ENCODE peak calls at places on chromosomes 7 and 10, in five cellular contexts. I is tibial nerve; Y is stimulated activated CD4-positive, alpha-beta T cell treated with anti-CD3 and anti-CD28 coated beads, Interleukin-4, amount 100 ng/mL, for 48 hours; Q is fibroblast of the conjunctiva; N is stomach. F is an unnamed sample.

GRCh38 chr7:151088019-151088855 is 2.0 kb downstream of the AGAP3 start:
- DNase-seq in I (no peak), Y (no peak), Q (no peak), N (no peak), F (no peak)

GRCh38 chr7:137987563-137987962 is 14.3 kb downstream of the CREB3L2 start:
- DNase-seq in I (no peak), Y (no peak), Q (no peak), N (no peak), F (no peak)

GRCh38 chr7:128105228-128106022 is 74.2 kb upstream of the LRRC4 start:
- DNase-seq in I (no peak), Y (no peak), Q (no peak), N (no peak), F (no peak)

GRCh38 chr7:23654508-23654907 is 25.5 kb upstream of the FAM221A start:
- DNase-seq in I (no peak), Y (no peak), Q (no peak), N (peak), F (peak)

GRCh38 chr7:102280521-102280920 is 6.1 kb upstream of the SH2B2 start:
- DNase-seq in I (no peak), Y (no peak), Q (no peak), N (no peak), F (no peak)

GRCh38 chr10:28620251-28620650 is 57.1 kb upstream of the BAMBI start:
- DNase-seq in I (no peak), Y (no peak), Q (no peak), N (no peak), F (no peak)

GRCh38 chr10:78408671-78409472 is 375.2 kb downstream of the RPS24 start:
- DNase-seq in I (peak), Y (no peak), Q (no peak), N (peak), F (peak)

GRCh38 chr10:28581916-28582315 is 49.0 kb downstream of the WAC start:
- DNase-seq in I (no peak), Y (no peak), Q (no peak), N (no peak), F (no peak)

GRCh38 chr7:102220929-102221850 is 65.5 kb upstream of the SH2B2 start:
- DNase-seq in I (no peak), Y (no peak), Q (no peak), N (no peak), F (no peak)

GRCh38 chr7:128841961-128842673 is 11.9 kb downstream of the FLNC start:
- DNase-seq in I (no peak), Y (peak), Q (no peak), N (peak), F (peak)

GRCh38 chr7:29485376-29486190 is 78.1 kb upstream of the PRR15 start:
- DNase-seq in I (no peak), Y (no peak), Q (no peak), N (no peak), F (no peak)

GRCh38 chr10:54009672-54010071 is 791.4 kb downstream of the PCDH15 start:
- DNase-seq in I (no peak), Y (no peak), Q (no peak), N (no peak), F (no peak)

GRCh38 chr10:102644646-102645387 is 538 bp downstream of the TRIM8 start:
- DNase-seq in I (peak), Y (peak), Q (peak), N (peak), F (peak)

GRCh38 chr10:122844146-122844545 is 1.5 kb downstream of the CUZD1 start:
- DNase-seq in I (no peak), Y (no peak), Q (no peak), N (no peak), F (no peak)

GRCh38 chr7:102222445-102222844 is 64.2 kb upstream of the SH2B2 start:
- DNase-seq in I (no peak), Y (no peak), Q (no peak), N (no peak), F (no peak)

GRCh38 chr10:10797467-10797866 is 220.2 kb upstream of the CELF2 start:
- DNase-seq in I (no peak), Y (no peak), Q (no peak), N (no peak), F (no peak)

GRCh38 chr10:7960108-7960507 is 94.4 kb upstream of the GATA3 start:
- DNase-seq in I (no peak), Y (no peak), Q (no peak), N (no peak), F (no peak)

GRCh38 chr10:125883198-125883597 is 2.1 kb upstream of the DHX32 start:
- DNase-seq in I (no peak), Y (no peak), Q (no peak), N (no peak), F (no peak)

GRCh38 chr7:151167197-151167911 is at the start of gene GBX1:
- DNase-seq in I (no peak), Y (no peak), Q (no peak), N (peak), F (no peak)

GRCh38 chr10:131018886-131019500 is 292.5 kb downstream of the TCERG1L start:
- DNase-seq in I (no peak), Y (no peak), Q (no peak), N (no peak), F (no peak)

GRCh38 chr10:72126184-72126871 is 38.0 kb upstream of the SPOCK2 start:
- DNase-seq in I (no peak), Y (no peak), Q (peak), N (no peak), F (no peak)

GRCh38 chr10:89837173-89838001 is 136.0 kb downstream of the KIF20B start:
- DNase-seq in I (peak), Y (no peak), Q (no peak), N (peak), F (peak)

GRCh38 chr10:123496336-123496735 is 169.8 kb upstream of the GPR26 start:
- DNase-seq in I (no peak), Y (no peak), Q (no peak), N (no peak), F (no peak)

GRCh38 chr10:54133201-54133600 is 667.8 kb downstream of the PCDH15 start:
- DNase-seq in I (no peak), Y (no peak), Q (no peak), N (no peak), F (no peak)

GRCh38 chr10:22475857-22476600 is 130.7 kb downstream of the SPAG6 start:
- DNase-seq in I (no peak), Y (no peak), Q (no peak), N (no peak), F (peak)

GRCh38 chr10:72259491-72260214 is 14.1 kb upstream of the DDIT4 start:
- DNase-seq in I (no peak), Y (no peak), Q (peak), N (no peak), F (no peak)

GRCh38 chr10:68348265-68348741 is 15.6 kb upstream of the PBLD start:
- DNase-seq in I (no peak), Y (peak), Q (peak), N (peak), F (peak)

GRCh38 chr7:151518105-151518780 is 1.5 kb downstream of the RHEB start:
- DNase-seq in I (no peak), Y (peak), Q (no peak), N (peak), F (peak)

GRCh38 chr7:30493231-30493630 is 11.4 kb downstream of the GGCT start:
- DNase-seq in I (no peak), Y (no peak), Q (no peak), N (no peak), F (no peak)

GRCh38 chr10:73433538-73433867 is at the start of gene MSS51:
- DNase-seq in I (no peak), Y (no peak), Q (no peak), N (no peak), F (no peak)

GRCh38 chr10:65294329-65294728 is 1631.5 kb upstream of the LRRTM3 start:
- DNase-seq in I (no peak), Y (no peak), Q (no peak), N (no peak), F (no peak)

F was measured in transverse colon.